ENCODE peak calls at places on chromosomes 11 and 22, in nine cellular contexts. S, I, T, O, B, X, U, K and C are unnamed samples.

GRCh38 chr11:33861366-33861765 is 30.5 kb downstream of the LMO2 start:
- DNase-seq in S (no peak), I (no peak), T (no peak), O (no peak), B (no peak), X (no peak), U (no peak), K (no peak), C (no peak)

GRCh38 chr22:24141586-24141985 is 39.7 kb upstream of the SUSD2 start:
- DNase-seq in S (no peak), I (no peak), T (peak; percentile 88), O (peak; percentile 30), B (no peak), X (no peak), U (no peak), K (no peak), C (no peak)

GRCh38 chr11:70129051-70129592 is 51.0 kb downstream of the ANO1 start:
- DNase-seq in S (no peak), I (peak; percentile 68), T (no peak), O (no peak), B (no peak), X (no peak), U (no peak), K (no peak), C (no peak)

GRCh38 chr11:107043242-107043991 is 25.1 kb upstream of the GUCY1A2 start:
- DNase-seq in S (no peak), I (no peak), T (peak; percentile 82), O (peak; percentile 94), B (no peak), X (no peak), U (no peak), K (no peak), C (no peak)

GRCh38 chr22:49469896-49470740 is 357.6 kb downstream of the BRD1 start:
- DNase-seq in S (no peak), I (no peak), T (no peak), O (no peak), B (no peak), X (no peak), U (no peak), K (no peak), C (no peak)

GRCh38 chr11:86021390-86021789 is 47.5 kb downstream of the PICALM start:
- DNase-seq in S (no peak), I (no peak), T (no peak), O (no peak), B (no peak), X (no peak), U (no peak), K (no peak), C (no peak)

GRCh38 chr11:35487532-35488078 is 37.8 kb downstream of the PAMR1 start:
- DNase-seq in S (peak; percentile 36), I (no peak), T (no peak), O (peak; percentile 79), B (peak; percentile 22), X (no peak), U (no peak), K (no peak), C (no peak)

GRCh38 chr11:61700221-61700620 is 20.0 kb downstream of the DAGLA start:
- DNase-seq in S (peak; percentile 91), I (peak; percentile 45), T (no peak), O (peak; percentile 65), B (peak; percentile 38), X (no peak), U (peak; percentile 66), K (no peak), C (peak; percentile 71)

GRCh38 chr22:50112151-50113118 is 22.6 kb downstream of the MOV10L1 start:
- DNase-seq in S (no peak), I (no peak), T (no peak), O (peak; percentile 61), B (no peak), X (no peak), U (no peak), K (no peak), C (no peak)

GRCh38 chr11:58301576-58301975 is 33.5 kb upstream of the OR10W1 start:
- DNase-seq in S (no peak), I (no peak), T (no peak), O (peak; percentile 19), B (no peak), X (no peak), U (no peak), K (no peak), C (no peak)

GRCh38 chr11:134468081-134468668 is 56.1 kb upstream of the B3GAT1 start:
- DNase-seq in S (peak; percentile 72), I (no peak), T (no peak), O (no peak), B (no peak), X (no peak), U (no peak), K (no peak), C (no peak)
- H3K9me3 ChIP-seq in S (no peaks in the 10 kb centered on the region), I (no peaks in the 10 kb centered on the region), T (no peaks in the 10 kb centered on the region), O (no peaks in the 10 kb centered on the region), B (no peaks in the 10 kb centered on the region), X (no peaks in the 10 kb centered on the region), U (no peaks in the 10 kb centered on the region), K (no peaks in the 10 kb centered on the region), C (no peaks in the 10 kb centered on the region)

GRCh38 chr11:122201126-122201525 is 85.1 kb upstream of the BLID start:
- DNase-seq in S (no peak), I (no peak), T (no peak), O (no peak), B (no peak), X (no peak), U (no peak), K (no peak), C (no peak)
- H3K4me1 ChIP-seq in S (peaks cover 7% of the 10 kb centered on the region), I (peaks cover 3% of the 10 kb centered on the region), T (no peaks in the 10 kb centered on the region), O (peaks cover 41% of the 10 kb centered on the region), B (peaks cover 69% of the 10 kb centered on the region), X (peaks cover 26% of the 10 kb centered on the region), U (peaks cover 59% of the 10 kb centered on the region), K (no peaks in the 10 kb centered on the region), C (peaks cover 18% of the 10 kb centered on the region)

GRCh38 chr11:111976119-111976518 is 39.0 kb downstream of the DIXDC1 start:
- DNase-seq in S (no peak), I (no peak), T (no peak), O (no peak), B (no peak), X (no peak), U (no peak), K (no peak), C (no peak)

GRCh38 chr11:111976614-111977140 is 39.5 kb downstream of the DIXDC1 start:
- DNase-seq in S (no peak), I (peak; percentile 47), T (no peak), O (no peak), B (no peak), X (no peak), U (no peak), K (peak; percentile 74), C (peak; percentile 44)

GRCh38 chr11:111974451-111974850 is 37.3 kb downstream of the DIXDC1 start:
- DNase-seq in S (no peak), I (no peak), T (no peak), O (no peak), B (no peak), X (no peak), U (no peak), K (no peak), C (no peak)

GRCh38 chr11:111977141-111978027 is 40.2 kb downstream of the DIXDC1 start:
- DNase-seq in S (peak; percentile 67), I (peak; percentile 40), T (no peak), O (no peak), B (no peak), X (peak; percentile 72), U (no peak), K (peak; percentile 89), C (peak; percentile 73)

DNA sequence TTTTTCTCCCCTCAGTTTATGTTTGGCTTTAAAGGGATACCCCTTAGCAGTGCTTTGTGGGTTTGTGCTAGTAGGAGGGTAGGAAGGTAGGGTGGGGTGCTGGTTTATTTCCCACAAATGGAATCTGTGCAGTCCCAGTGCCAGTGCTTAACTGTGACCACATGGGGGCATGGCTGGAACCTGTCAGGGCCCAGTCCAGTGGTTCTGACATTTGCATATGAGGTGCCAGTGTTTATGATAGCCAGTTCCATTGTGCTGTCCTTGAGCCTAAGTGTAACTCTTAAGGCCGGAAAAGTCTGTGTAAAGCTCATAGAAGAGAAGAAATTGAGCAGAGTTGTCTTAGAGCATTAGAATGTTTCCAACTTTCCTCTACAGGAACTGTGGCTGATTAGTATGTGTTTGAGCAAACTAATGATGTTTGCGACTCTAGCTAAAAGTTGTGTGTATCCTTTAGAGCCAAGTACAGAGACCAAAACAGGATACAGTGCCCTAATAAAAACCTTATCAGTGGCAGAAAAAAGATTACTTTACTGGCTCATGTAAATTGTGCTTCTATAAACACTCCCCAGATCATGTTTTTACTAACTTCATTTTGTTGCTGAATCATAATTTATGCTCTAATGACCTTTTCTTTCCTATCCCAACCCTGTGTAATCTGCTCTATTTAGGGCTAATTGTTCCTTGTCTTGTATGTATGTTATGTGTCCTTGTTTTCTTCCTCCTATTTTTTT is 38.1 kb downstream of the DIXDC1 start:
- DNase-seq in S (no peak), I (no peak), T (no peak), O (no peak), B (no peak), X (no peak), U (no peak), K (no peak), C (no peak)
- TF ChIP-seq CTCF in S (no peak), I (no peak), T (peak; percentile 17), O (peak; percentile 27), B (peak; percentile 18), X (peak; percentile 46), U (no peak), K (peak; percentile 17), C (peak; percentile 27)

DNA sequence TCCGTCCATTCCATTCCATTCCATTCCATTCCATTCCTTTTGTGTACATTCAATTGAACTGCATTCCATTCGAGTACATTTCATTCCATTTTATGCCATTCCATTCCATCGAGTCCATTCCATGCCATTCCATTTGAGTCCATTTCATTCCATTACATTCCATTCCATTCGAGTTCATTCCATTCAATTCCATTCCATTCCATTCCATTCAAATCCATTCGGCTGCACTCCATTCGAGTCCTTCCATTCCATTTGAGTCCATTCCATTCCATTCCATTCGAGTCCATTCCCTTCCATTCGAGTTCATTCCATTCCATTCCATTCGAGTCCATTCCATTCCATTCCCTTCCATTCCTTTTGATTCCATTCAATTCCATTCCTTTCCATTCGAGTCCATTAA is 4800.6 kb upstream of the OR11H1 start:
- DNase-seq in S (no peak), I (no peak), T (no peak), O (no peak), B (no peak), X (no peak), U (no peak), K (no peak), C (no peak)
- H3K9me3 ChIP-seq in S (peaks cover 6% of the 10 kb centered on the region), I (peaks cover 46% of the 10 kb centered on the region), T (no peaks in the 10 kb centered on the region), O (peaks cover 15% of the 10 kb centered on the region), B (peaks cover 60% of the 10 kb centered on the region), X (peaks cover 64% of the 10 kb centered on the region), U (peaks cover 10% of the 10 kb centered on the region), K (no peaks in the 10 kb centered on the region), C (peaks cover 23% of the 10 kb centered on the region)